ENCODE peak calls at places on chromosome 12, in ten cellular contexts. One of them, this sample, is unnamed.

GRCh38 chr12:86801439-86801838 is 545.2 kb upstream of the MGAT4C start:
- DNase-seq in WTC11: no peak
- DNase-seq in AG10803: no peak
- DNase-seq in mesendoderm: no peak
- DNase-seq in DND-41: no peak
- DNase-seq in hippocampal formation: no peak
- DNase-seq in EL: no peak
- DNase-seq in ascending aorta: no peak
- DNase-seq in CD8-positive, alpha-beta memory T cell: no peak
- DNase-seq in activated CD4-positive, alpha-beta T cell treated with anti-CD3 and anti-CD28 coated beads for 48 hours: no peak
- DNase-seq in this sample: no peak

GRCh38 chr12:12376636-12377448 is 20.0 kb downstream of the BORCS5 start:
- DNase-seq in CD8-positive, alpha-beta memory T cell: peak
- DNase-seq in WTC11: no peak
- DNase-seq in mesendoderm: peak
- DNase-seq in EL: peak
- DNase-seq in hippocampal formation: no peak
- DNase-seq in DND-41: peak
- DNase-seq in AG10803: peak
- DNase-seq in ascending aorta: no peak
- DNase-seq in activated CD4-positive, alpha-beta T cell treated with anti-CD3 and anti-CD28 coated beads for 48 hours: no peak
- DNase-seq in this sample: peak

GRCh38 chr12:53056901-53057300 is 7.0 kb downstream of the TNS2 start:
- DNase-seq in mesendoderm: no peak
- DNase-seq in AG10803: no peak
- DNase-seq in DND-41: no peak
- DNase-seq in ascending aorta: no peak
- DNase-seq in WTC11: no peak
- DNase-seq in activated CD4-positive, alpha-beta T cell treated with anti-CD3 and anti-CD28 coated beads for 48 hours: no peak
- DNase-seq in hippocampal formation: no peak
- DNase-seq in CD8-positive, alpha-beta memory T cell: no peak
- DNase-seq in EL: no peak
- DNase-seq in this sample: no peak

GRCh38 chr12:100360450-100360849 is 3.6 kb downstream of the SLC17A8 start:
- DNase-seq in AG10803: no peak
- DNase-seq in WTC11: no peak
- DNase-seq in DND-41: no peak
- DNase-seq in activated CD4-positive, alpha-beta T cell treated with anti-CD3 and anti-CD28 coated beads for 48 hours: no peak
- DNase-seq in EL: no peak
- DNase-seq in ascending aorta: no peak
- DNase-seq in CD8-positive, alpha-beta memory T cell: no peak
- DNase-seq in hippocampal formation: no peak
- DNase-seq in mesendoderm: no peak
- DNase-seq in this sample: no peak

GRCh38 chr12:42810006-42810405 is 220.5 kb upstream of the PRICKLE1 start:
- DNase-seq in WTC11: no peak
- DNase-seq in mesendoderm: no peak
- DNase-seq in AG10803: peak
- DNase-seq in DND-41: no peak
- DNase-seq in CD8-positive, alpha-beta memory T cell: no peak
- DNase-seq in EL: peak
- DNase-seq in ascending aorta: no peak
- DNase-seq in activated CD4-positive, alpha-beta T cell treated with anti-CD3 and anti-CD28 coated beads for 48 hours: no peak
- DNase-seq in hippocampal formation: no peak
- DNase-seq in this sample: no peak

GRCh38 chr12:65822732-65823480 is 1.4 kb upstream of the HMGA2 start:
- DNase-seq in CD8-positive, alpha-beta memory T cell: no peak
- DNase-seq in AG10803: no peak
- DNase-seq in hippocampal formation: no peak
- DNase-seq in ascending aorta: peak
- DNase-seq in DND-41: no peak
- DNase-seq in WTC11: peak
- DNase-seq in mesendoderm: peak
- DNase-seq in EL: peak
- DNase-seq in activated CD4-positive, alpha-beta T cell treated with anti-CD3 and anti-CD28 coated beads for 48 hours: peak
- DNase-seq in this sample: peak

GRCh38 chr12:82650627-82651337 is 35.9 kb upstream of the TMTC2 start:
- DNase-seq in EL: peak
- DNase-seq in ascending aorta: no peak
- DNase-seq in mesendoderm: peak
- DNase-seq in DND-41: no peak
- DNase-seq in CD8-positive, alpha-beta memory T cell: no peak
- DNase-seq in hippocampal formation: no peak
- DNase-seq in activated CD4-positive, alpha-beta T cell treated with anti-CD3 and anti-CD28 coated beads for 48 hours: no peak
- DNase-seq in WTC11: no peak
- DNase-seq in AG10803: no peak
- DNase-seq in this sample: no peak

GRCh38 chr12:71517145-71517846 is 77.7 kb downstream of the LGR5 start:
- DNase-seq in hippocampal formation: no peak
- DNase-seq in EL: no peak
- DNase-seq in ascending aorta: no peak
- DNase-seq in WTC11: no peak
- DNase-seq in activated CD4-positive, alpha-beta T cell treated with anti-CD3 and anti-CD28 coated beads for 48 hours: no peak
- DNase-seq in CD8-positive, alpha-beta memory T cell: no peak
- DNase-seq in AG10803: no peak
- DNase-seq in mesendoderm: peak
- DNase-seq in DND-41: no peak
- DNase-seq in this sample: no peak

GRCh38 chr12:55850893-55851292 is 8.2 kb upstream of the MMP19 start:
- DNase-seq in WTC11: no peak
- DNase-seq in AG10803: peak
- DNase-seq in mesendoderm: peak
- DNase-seq in CD8-positive, alpha-beta memory T cell: no peak
- DNase-seq in ascending aorta: no peak
- DNase-seq in activated CD4-positive, alpha-beta T cell treated with anti-CD3 and anti-CD28 coated beads for 48 hours: no peak
- DNase-seq in hippocampal formation: no peak
- DNase-seq in EL: no peak
- DNase-seq in DND-41: no peak
- DNase-seq in this sample: no peak